ENCODE peak calls at places on chromosomes 12 and 14, in four cellular contexts. W, Y, L and E are unnamed samples.
A peak's percentile ranks its signal among the peaks of the same experiment; 100 is the strongest.

GRCh38 chr12:30201301-30202160 is 417.8 kb upstream of the TMTC1 start:
- DNase-seq in Y (peak; percentile 40), W (peak; percentile 14), L (no peak), E (no peak)

GRCh38 chr14:51926449-51926848 is 62.9 kb upstream of the RTRAF start:
- DNase-seq in Y (no peak), L (no peak), W (no peak), E (no peak)

GRCh38 chr14:54207075-54207474 is 189.7 kb upstream of the CDKN3 start:
- DNase-seq in Y (no peak), W (no peak), L (no peak), E (no peak)

GRCh38 chr12:81644503-81644902 is 114.6 kb downstream of the PPFIA2 start:
- DNase-seq in L (peak; percentile 7), Y (no peak), W (peak; percentile 65), E (no peak)

GRCh38 chr12:55972906-55973597 is 826 bp upstream of the RAB5B start:
- DNase-seq in Y (no peak), W (peak; percentile 59), L (no peak), E (no peak)

GRCh38 chr14:77580964-77581505 is 35.4 kb downstream of the SPTLC2 start:
- DNase-seq in Y (no peak), W (peak; percentile 90), L (no peak), E (no peak)

GRCh38 chr12:8018666-8019581 is 13.6 kb upstream of the FOXJ2 start:
- DNase-seq in L (no peak), W (no peak), Y (no peak), E (no peak)

GRCh38 chr12:13947237-13947945 is 34.0 kb downstream of the GRIN2B start:
- DNase-seq in Y (no peak), L (no peak), W (no peak), E (no peak)

GRCh38 chr14:55111122-55111705 is 17.8 kb upstream of the LGALS3 start:
- DNase-seq in L (no peak), W (no peak), Y (no peak), E (no peak)

GRCh38 chr12:46523446-46523845 is 150.9 kb upstream of the SLC38A2 start:
- DNase-seq in W (peak; percentile 10), Y (no peak), L (peak; percentile 33), E (no peak)

GRCh38 chr14:26415618-26416123 is 182.2 kb downstream of the NOVA1 start:
- DNase-seq in W (peak; percentile 74), Y (no peak), L (no peak), E (no peak)

GRCh38 chr12:124745891-124746570 is 117.6 kb downstream of the SCARB1 start:
- DNase-seq in W (peak; percentile 93), L (peak; percentile 91), Y (peak; percentile 96), E (peak; percentile 93)

GRCh38 chr12:60494249-60494648 is 898.4 kb downstream of the SLC16A7 start:
- DNase-seq in Y (no peak), W (peak; percentile 74), L (peak; percentile 3), E (no peak)

GRCh38 chr14:91255026-91255695 is 10.7 kb upstream of the GPR68 start:
- DNase-seq in Y (no peak), L (no peak), W (no peak), E (no peak)

GRCh38 chr12:119780786-119781434 is 96.2 kb downstream of the CIT start:
- DNase-seq in Y (no peak), W (peak; percentile 58), L (peak; percentile 64), E (no peak)

GRCh38 chr14:95514131-95515079 is 2.0 kb downstream of the SYNE3 start:
- DNase-seq in Y (peak; percentile 46), W (no peak), L (no peak), E (no peak)

GRCh38 chr12:47410383-47410782 is 295.4 kb downstream of the RPAP3 start:
- DNase-seq in Y (no peak), W (no peak), L (no peak), E (no peak)

GRCh38 chr12:121170581-121171260 is 38.0 kb downstream of the P2RX7 start:
- DNase-seq in W (no peak), Y (no peak), L (no peak), E (no peak)

GRCh38 chr14:100888789-100889315 is 14.7 kb downstream of the RTL1 start:
- DNase-seq in L (no peak), Y (no peak), W (no peak), E (no peak)

GRCh38 chr14:64723691-64724577 is 19.7 kb downstream of the PLEKHG3 start:
- DNase-seq in Y (no peak), L (no peak), W (no peak), E (peak; percentile 50)

GRCh38 chr14:64725879-64726584 is 21.8 kb downstream of the PLEKHG3 start:
- DNase-seq in L (no peak), Y (no peak), W (no peak), E (no peak)

GRCh38 chr14:64722842-64723447 is 18.7 kb downstream of the PLEKHG3 start:
- DNase-seq in Y (no peak), L (no peak), W (no peak), E (no peak)

GRCh38 chr14:64725360-64725815 is 21.2 kb downstream of the PLEKHG3 start:
- DNase-seq in Y (no peak), L (no peak), W (no peak), E (peak; percentile 32)

GRCh38 chr14:64724578-64724930 is 20.3 kb downstream of the PLEKHG3 start:
- DNase-seq in Y (no peak), L (no peak), W (no peak), E (no peak)
- H3K4me1 ChIP-seq in Y (peaks cover 5% of the 10 kb centered on the region), L (peaks cover 80% of the 10 kb centered on the region), W (peaks cover 27% of the 10 kb centered on the region), E (peaks cover 41% of the 10 kb centered on the region)

GRCh38 chr14:75454963-75455546 is 27.2 kb downstream of the JDP2 start:
- DNase-seq in W (peak; percentile 77), Y (peak; percentile 73), L (no peak), E (peak; percentile 79)
- H3K4me1 ChIP-seq in W (peaks cover 35% of the 10 kb centered on the region), Y (peaks cover 4% of the 10 kb centered on the region), L (peaks cover 69% of the 10 kb centered on the region), E (peaks cover 51% of the 10 kb centered on the region)

DNA sequence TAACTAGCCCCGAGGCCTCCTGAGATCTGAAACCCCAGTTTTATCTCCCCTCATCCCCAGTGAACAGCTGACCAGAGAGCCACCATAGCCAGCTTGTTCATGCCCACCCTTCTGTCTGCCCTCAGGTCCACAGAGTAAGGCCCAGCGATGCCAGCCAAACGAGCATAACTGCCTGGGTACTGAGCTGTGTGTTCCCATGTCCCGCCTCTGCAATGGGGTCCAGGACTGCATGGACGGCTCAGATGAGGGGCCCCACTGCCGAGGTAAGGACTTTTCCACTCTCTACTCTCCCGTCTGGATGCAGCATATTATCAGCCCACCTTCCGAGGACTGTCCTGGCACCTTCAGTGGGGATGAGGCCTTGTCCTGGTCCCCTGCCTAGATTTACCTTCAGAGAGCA is 6.2 kb downstream of the LRP1-AS start:
- DNase-seq in Y (peak; percentile 32), L (no peak), W (no peak), E (no peak)
- H3K4me1 ChIP-seq in Y (no peaks in the 10 kb centered on the region), L (peaks cover 11% of the 10 kb centered on the region), W (peaks cover 47% of the 10 kb centered on the region), E (peaks cover 51% of the 10 kb centered on the region)

GRCh38 chr12:12718382-12718761 is 1.2 kb downstream of the CDKN1B start:
- DNase-seq in W (no peak), L (no peak), Y (no peak), E (no peak)

GRCh38 chr12:12716151-12716844 is 870 bp upstream of the CDKN1B start:
- DNase-seq in L (no peak), Y (no peak), W (peak; percentile 51), E (no peak)

GRCh38 chr12:12718853-12719252 is 1.7 kb downstream of the CDKN1B start:
- DNase-seq in Y (no peak), W (peak; percentile 54), L (no peak), E (no peak)

GRCh38 chr12:12716845-12717585 is at the start of gene CDKN1B:
- DNase-seq in W (peak; percentile 96), L (peak; percentile 88), Y (peak; percentile 94), E (peak; percentile 97)

GRCh38 chr12:12717586-12718381 is 616 bp downstream of the CDKN1B start:
- DNase-seq in Y (peak; percentile 67), W (no peak), L (no peak), E (peak; percentile 71)
- H3K4me1 ChIP-seq in Y (peaks cover 4% of the 10 kb centered on the region), W (peaks cover 19% of the 10 kb centered on the region), L (peaks cover 55% of the 10 kb centered on the region), E (peaks cover 49% of the 10 kb centered on the region)

DNA sequence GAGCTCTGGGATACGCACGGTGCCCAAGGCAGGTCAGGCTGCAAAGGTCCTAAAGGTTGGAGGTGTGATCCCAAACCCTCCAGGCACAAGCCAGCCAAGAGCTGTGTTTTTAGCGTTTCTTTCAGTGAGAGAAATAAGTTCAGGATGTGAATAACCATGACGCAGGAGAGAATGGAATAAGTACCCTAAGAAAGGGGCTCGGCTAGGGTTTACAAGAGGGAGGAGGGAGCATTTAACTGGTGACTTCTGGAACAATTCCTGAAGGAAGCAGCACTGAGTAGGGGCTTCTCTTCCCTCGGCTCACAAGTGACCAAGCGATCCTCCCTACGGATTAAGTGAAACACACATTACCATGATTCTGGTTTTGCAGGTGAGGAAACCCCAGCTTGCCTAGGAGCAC is 29.4 kb downstream of the SSH1 start:
- DNase-seq in Y (no peak), L (no peak), W (no peak), E (no peak)
- H3K4me1 ChIP-seq in Y (peaks cover 10% of the 10 kb centered on the region), L (peaks cover 56% of the 10 kb centered on the region), W (peaks cover 41% of the 10 kb centered on the region), E (peaks cover 69% of the 10 kb centered on the region)

GRCh38 chr12:2341871-2342270 is 289.1 kb downstream of the CACNA1C start:
- DNase-seq in L (no peak), Y (no peak), W (peak; percentile 91), E (no peak)
- H3K4me1 ChIP-seq in L (no peaks in the 10 kb centered on the region), Y (peaks cover 8% of the 10 kb centered on the region), W (peaks cover 26% of the 10 kb centered on the region), E (peaks cover 22% of the 10 kb centered on the region)

DNA sequence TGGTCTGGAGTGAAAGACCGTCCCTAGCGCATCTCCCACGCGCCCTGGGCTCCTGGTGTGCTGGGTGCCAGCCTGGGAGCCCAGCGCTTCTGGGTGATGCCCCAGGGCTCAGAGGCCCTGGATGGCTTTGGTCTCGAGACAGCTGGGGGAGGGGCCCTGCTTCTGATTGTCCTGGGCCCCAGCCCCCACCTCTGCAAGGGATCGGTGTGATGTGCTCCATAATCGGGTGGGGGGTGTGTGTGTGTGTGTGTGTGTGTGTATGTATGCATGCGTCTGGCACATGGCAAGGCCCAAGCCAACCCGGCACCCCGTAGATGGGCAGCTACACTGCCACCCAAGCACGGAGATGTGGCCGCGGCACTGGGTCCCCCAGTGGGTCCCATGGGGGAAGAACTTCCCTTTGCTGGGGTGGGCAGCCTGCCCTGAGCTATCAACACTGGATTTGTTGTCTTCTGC is 3.0 kb downstream of the ZBTB42 start:
- DNase-seq in L (no peak), Y (peak; percentile 38), W (no peak), E (no peak)
- H3K4me1 ChIP-seq in L (peaks cover 42% of the 10 kb centered on the region), Y (no peaks in the 10 kb centered on the region), W (peaks cover 14% of the 10 kb centered on the region), E (peaks cover 24% of the 10 kb centered on the region)